ENCODE peak calls at places on chromosome 1, in seven cellular contexts. O is anterior cingulate cortex; X is HTR-8/SVneo; U is amygdala; J is HFFc6; F is stimulated activated CD8-positive, alpha-beta memory T cell treated with anti-CD3 and anti-CD28 coated beads, Interleukin-12 subunit alpha, Interleukin-12 subunit beta, amount 100 ng/mL, for 1 hour; Q is activated T-helper 1 cell treated with Interleukin-2 at 50 U/mL for 16 hours. E is an unnamed sample.

GRCh38 chr1:231446138-231446537 is 24.1 kb upstream of the EGLN1 start:
- DNase-seq in F (no peak), J (no peak), Q (no peak), O (no peak), U (no peak), X (no peak), E (no peak)

GRCh38 chr1:109112056-109112651 is 1.8 kb upstream of the ELAPOR1 start:
- DNase-seq in F (no peak), Q (no peak), O (no peak), J (peak; percentile 21), U (no peak), X (peak; percentile 30), E (peak; percentile 53)

GRCh38 chr1:205543351-205544305 is 39.2 kb downstream of the CDK18 start:
- DNase-seq in Q (no peak), F (no peak), X (peak; percentile 56), U (peak; percentile 80), O (peak; percentile 71), J (peak; percentile 83), E (peak; percentile 90)

GRCh38 chr1:33383974-33384767 is 46.7 kb downstream of the PHC2 start:
- DNase-seq in U (no peak), J (peak; percentile 71), Q (no peak), O (no peak), F (no peak), X (peak; percentile 20), E (no peak)

GRCh38 chr1:64234714-64235113 is 31.3 kb downstream of the UBE2U start:
- DNase-seq in F (no peak), U (no peak), X (no peak), Q (no peak), J (no peak), O (no peak), E (no peak)

GRCh38 chr1:55632058-55632457 is 416.9 kb upstream of the USP24 start:
- DNase-seq in X (peak; percentile 20), O (no peak), U (no peak), J (peak; percentile 53), Q (no peak), F (no peak), E (no peak)

GRCh38 chr1:232470711-232471110 is 159.2 kb downstream of the SIPA1L2 start:
- DNase-seq in U (no peak), F (no peak), O (no peak), Q (no peak), X (no peak), J (no peak), E (no peak)

GRCh38 chr1:10737651-10738050 is 58.8 kb downstream of the CASZ1 start:
- DNase-seq in O (no peak), F (no peak), X (no peak), J (no peak), Q (no peak), U (no peak), E (no peak)

GRCh38 chr1:225508538-225509375 is 80.9 kb upstream of the LBR start:
- DNase-seq in U (no peak), F (no peak), Q (no peak), X (peak; percentile 90), O (no peak), J (peak; percentile 96), E (peak; percentile 97)

GRCh38 chr1:160083968-160084770 is 2.8 kb downstream of the KCNJ9 start:
- DNase-seq in U (no peak), F (peak; percentile 49), J (no peak), X (peak; percentile 29), Q (peak; percentile 56), O (peak; percentile 29), E (peak; percentile 41)

GRCh38 chr1:206461602-206462455 is 8.4 kb upstream of the IKBKE start:
- DNase-seq in X (peak; percentile 66), U (peak; percentile 15), F (peak; percentile 60), O (peak; percentile 36), J (peak; percentile 76), Q (peak; percentile 51), E (peak; percentile 78)

GRCh38 chr1:208731976-208732821 is 488.0 kb upstream of the PLXNA2 start:
- DNase-seq in U (no peak), F (no peak), X (no peak), Q (no peak), O (no peak), J (no peak), E (peak; percentile 49)

GRCh38 chr1:11044849-11045427 is 2.1 kb downstream of the MASP2 start:
- DNase-seq in Q (no peak), J (no peak), U (no peak), O (no peak), X (no peak), F (no peak), E (no peak)

GRCh38 chr1:87219626-87220025 is 109.1 kb upstream of the LMO4 start:
- DNase-seq in Q (no peak), J (no peak), U (no peak), X (no peak), O (no peak), F (no peak), E (no peak)

GRCh38 chr1:167103236-167103894 is 9.5 kb downstream of the STYXL2 start:
- DNase-seq in O (no peak), Q (no peak), X (no peak), U (no peak), F (no peak), J (no peak), E (no peak)

GRCh38 chr1:182784556-182785171 is 4.9 kb upstream of the NPL start:
- DNase-seq in J (peak; percentile 58), U (no peak), X (peak; percentile 34), Q (no peak), O (no peak), F (no peak), E (peak; percentile 64)

GRCh38 chr1:151720190-151720953 is 950 bp upstream of the RIIAD1 start:
- DNase-seq in X (no peak), F (no peak), U (no peak), J (no peak), Q (no peak), O (no peak), E (no peak)

GRCh38 chr1:63717511-63718120 is 56.2 kb upstream of the ROR1 start:
- DNase-seq in J (no peak), O (no peak), X (no peak), Q (no peak), U (no peak), F (no peak), E (no peak)

GRCh38 chr1:239742416-239743109 is 349.1 kb upstream of the FMN2 start:
- DNase-seq in U (no peak), J (no peak), F (no peak), Q (no peak), X (no peak), O (no peak), E (no peak)

GRCh38 chr1:59994302-59995198 is 68.0 kb upstream of the CYP2J2 start:
- DNase-seq in J (peak; percentile 46), X (no peak), F (no peak), Q (no peak), O (no peak), U (no peak), E (no peak)

GRCh38 chr1:204390731-204391466 is 20.7 kb downstream of the PPP1R15B start:
- DNase-seq in F (no peak), Q (no peak), X (no peak), U (no peak), O (no peak), J (no peak), E (no peak)

GRCh38 chr1:157993179-157994080 is at the start of gene KIRREL1:
- DNase-seq in X (no peak), F (no peak), J (peak; percentile 34), O (no peak), U (peak; percentile 22), Q (no peak), E (peak; percentile 75)

GRCh38 chr1:121445677-121446076 is 260.9 kb downstream of the SRGAP2C start:
- DNase-seq in U (no peak), J (no peak), O (no peak), X (no peak), Q (no peak), F (no peak), E (no peak)

GRCh38 chr1:160541622-160542302 is 18.7 kb upstream of the SLAMF6 start:
- DNase-seq in J (no peak), O (no peak), U (no peak), Q (no peak), X (no peak), F (no peak), E (peak; percentile 78)

GRCh38 chr1:115170972-115171392 is 81.7 kb upstream of the TSPAN2 start:
- DNase-seq in X (no peak), Q (no peak), U (no peak), O (no peak), F (no peak), J (no peak), E (no peak)

GRCh38 chr1:33387512-33388079 is 43.3 kb downstream of the PHC2 start:
- DNase-seq in O (no peak), X (no peak), Q (no peak), J (peak; percentile 83), F (no peak), U (no peak), E (no peak)

GRCh38 chr1:205216588-205216987 is 5.1 kb upstream of the DSTYK start:
- DNase-seq in F (no peak), J (no peak), X (no peak), Q (no peak), U (no peak), O (no peak), E (no peak)

GRCh38 chr1:67336783-67337182 is 29.1 kb downstream of the IL12RB2 start:
- DNase-seq in Q (peak; percentile 2), X (no peak), O (no peak), F (no peak), U (no peak), J (no peak), E (no peak)

GRCh38 chr1:223831755-223832636 is 13.8 kb downstream of the TP53BP2 start:
- DNase-seq in F (no peak), X (no peak), O (no peak), U (no peak), Q (no peak), J (peak; percentile 81), E (no peak)

GRCh38 chr1:40884055-40884795 is 22.1 kb upstream of the CITED4 start:
- DNase-seq in O (no peak), F (no peak), J (no peak), U (no peak), X (no peak), Q (no peak), E (no peak)

GRCh38 chr1:20361805-20362381 is 71.2 kb downstream of the VWA5B1 start:
- DNase-seq in U (peak; percentile 53), X (peak; percentile 67), Q (peak; percentile 8), J (peak; percentile 38), O (peak; percentile 74), F (no peak), E (peak; percentile 42)

GRCh38 chr1:214570442-214570841 is 19.0 kb upstream of the PTPN14 start:
- DNase-seq in O (no peak), J (peak; percentile 55), F (no peak), U (no peak), Q (no peak), X (no peak), E (peak; percentile 50)

GRCh38 chr1:189616893-189617292 is 860.8 kb downstream of the BRINP3 start:
- DNase-seq in Q (no peak), F (no peak), O (no peak), X (peak; percentile 9), U (no peak), J (no peak), E (peak; percentile 84)

GRCh38 chr1:94125551-94126514 is 4.9 kb upstream of the ABCA4 start:
- DNase-seq in U (no peak), J (no peak), F (no peak), X (no peak), Q (no peak), O (no peak), E (no peak)

GRCh38 chr1:12006167-12006921 is 13.0 kb upstream of the MIIP start:
- DNase-seq in F (no peak), U (no peak), J (no peak), X (no peak), Q (no peak), O (no peak), E (no peak)

GRCh38 chr1:98316286-98316685 is 345.2 kb upstream of the SNX7 start:
- DNase-seq in F (no peak), O (no peak), Q (no peak), J (peak; percentile 50), X (no peak), U (no peak), E (no peak)

GRCh38 chr1:209611771-209612570 is 28.5 kb downstream of the CAMK1G start:
- DNase-seq in J (no peak), F (no peak), X (no peak), U (no peak), Q (no peak), O (no peak), E (no peak)

GRCh38 chr1:178541829-178542553 is 29.1 kb downstream of the TEX35 start:
- DNase-seq in Q (peak; percentile 22), X (peak; percentile 45), O (peak; percentile 55), U (no peak), J (no peak), F (peak; percentile 11), E (peak; percentile 64)